ENCODE peak calls at places on chromosomes 13 and 19, in nine cellular contexts. C is mesenchymal stem cell; M is hepatocyte; Y is CD4-positive, CD25-positive, alpha-beta regulatory T cell; P is heart left ventricle; B is pancreas; S is GM23338; H is stomach; N is A549. E is an unnamed sample.

GRCh38 chr19:39078436-39079200 is 5.5 kb upstream of the ACP7 start:
- DNase-seq in Y (no peak), S (no peak), H (no peak), N (peak; percentile 96), P (no peak), C (peak; percentile 85), B (no peak), M (no peak), E (no peak)

GRCh38 chr19:42965204-42965603 is 28.2 kb upstream of the PSG7 start:
- DNase-seq in C (no peak), P (no peak), B (no peak), M (no peak), Y (no peak), H (no peak), N (no peak), S (no peak), E (no peak)

GRCh38 chr13:95924389-95924994 is 128.7 kb downstream of the UGGT2 start:
- DNase-seq in B (no peak), S (peak; percentile 5), C (peak; percentile 84), P (no peak), N (peak; percentile 61), M (peak; percentile 47), H (no peak), Y (no peak), E (peak; percentile 57)

GRCh38 chr19:27971869-27972268 is 1241.1 kb downstream of the UQCRFS1 start:
- DNase-seq in Y (no peak), C (no peak), N (no peak), B (no peak), H (no peak), P (no peak), S (no peak), M (no peak), E (no peak)

GRCh38 chr13:35979378-35979911 is 151.7 kb downstream of the DCLK1 start:
- DNase-seq in N (no peak), C (peak; percentile 11), H (peak; percentile 37), S (no peak), M (peak; percentile 25), P (peak; percentile 60), B (peak; percentile 36), Y (no peak), E (no peak)

GRCh38 chr19:37361994-37362393 is 8.9 kb upstream of the ZNF527 start:
- DNase-seq in Y (no peak), S (no peak), B (no peak), N (no peak), M (no peak), P (no peak), C (peak; percentile 11), H (no peak), E (no peak)

GRCh38 chr19:13929340-13929739 is 8.9 kb downstream of the PODNL1 start:
- DNase-seq in B (no peak), C (no peak), Y (no peak), H (no peak), P (no peak), M (no peak), S (no peak), N (no peak), E (no peak)

GRCh38 chr19:41323430-41324125 is 13.6 kb downstream of the CCDC97 start:
- DNase-seq in C (peak; percentile 100), N (peak; percentile 87), P (peak; percentile 68), Y (no peak), M (peak; percentile 88), S (peak; percentile 37), H (peak; percentile 60), B (no peak), E (peak; percentile 93)

GRCh38 chr19:40813182-40813581 is 14.2 kb downstream of the EGLN2 start:
- DNase-seq in M (no peak), N (no peak), H (no peak), S (no peak), C (no peak), P (no peak), B (no peak), Y (no peak), E (no peak)

GRCh38 chr19:6204866-6205723 is 69.6 kb downstream of the ACSBG2 start:
- DNase-seq in S (no peak), C (no peak), N (no peak), M (no peak), Y (no peak), H (no peak), B (no peak), P (no peak), E (peak; percentile 40)

GRCh38 chr19:13629687-13630357 is 123.5 kb upstream of the CACNA1A start:
- DNase-seq in N (no peak), Y (no peak), P (no peak), S (no peak), C (no peak), M (no peak), B (no peak), H (no peak), E (no peak)

GRCh38 chr19:6769006-6769637 is 1.9 kb upstream of the SH2D3A start:
- DNase-seq in P (no peak), Y (peak; percentile 30), N (peak; percentile 46), M (no peak), C (peak; percentile 28), S (peak; percentile 74), H (no peak), B (no peak), E (peak; percentile 74)

GRCh38 chr19:8224394-8225145 is 15.4 kb downstream of the CERS4 start:
- DNase-seq in P (peak; percentile 35), M (no peak), Y (no peak), N (peak; percentile 30), C (no peak), S (no peak), B (no peak), H (no peak), E (no peak)

DNA sequence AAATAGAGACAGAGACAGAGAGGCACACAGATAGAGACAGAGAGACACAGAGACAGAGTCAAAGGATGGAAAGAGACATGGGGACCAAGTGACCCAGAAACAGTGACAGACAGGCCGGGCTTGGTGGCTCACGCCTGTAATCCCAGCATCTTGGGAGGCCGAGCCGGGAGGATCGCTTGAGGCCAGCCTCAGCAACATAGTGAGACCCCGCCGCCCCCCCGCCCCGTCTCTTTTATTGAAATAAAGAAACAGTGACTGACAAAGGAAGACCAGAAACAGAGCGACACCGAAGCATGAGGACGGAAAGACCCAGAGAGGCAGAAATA is 848 bp upstream of the NECTIN2 start:
- DNase-seq in S (no peak), C (no peak), P (no peak), Y (no peak), H (no peak), M (no peak), B (no peak), N (no peak), E (no peak)
- H3K27ac ChIP-seq in S (peak overlapping the region; percentile 95), C (no peak overlapping the region), P (peak overlapping the region; percentile 89), Y (no peak overlapping the region), H (peak overlapping the region; percentile 99), M (peak overlapping the region; percentile 74), B (no peak overlapping the region), N (peak overlapping the region; percentile 95), E (no peak overlapping the region)

GRCh38 chr13:80400834-80401450 is 60.0 kb upstream of the SPRY2 start:
- DNase-seq in Y (no peak), C (no peak), P (no peak), S (no peak), H (no peak), N (no peak), M (no peak), B (no peak), E (no peak)

GRCh38 chr13:80400164-80400767 is 59.3 kb upstream of the SPRY2 start:
- DNase-seq in H (no peak), M (peak; percentile 10), P (no peak), N (no peak), S (no peak), Y (no peak), B (no peak), C (no peak), E (no peak)

DNA sequence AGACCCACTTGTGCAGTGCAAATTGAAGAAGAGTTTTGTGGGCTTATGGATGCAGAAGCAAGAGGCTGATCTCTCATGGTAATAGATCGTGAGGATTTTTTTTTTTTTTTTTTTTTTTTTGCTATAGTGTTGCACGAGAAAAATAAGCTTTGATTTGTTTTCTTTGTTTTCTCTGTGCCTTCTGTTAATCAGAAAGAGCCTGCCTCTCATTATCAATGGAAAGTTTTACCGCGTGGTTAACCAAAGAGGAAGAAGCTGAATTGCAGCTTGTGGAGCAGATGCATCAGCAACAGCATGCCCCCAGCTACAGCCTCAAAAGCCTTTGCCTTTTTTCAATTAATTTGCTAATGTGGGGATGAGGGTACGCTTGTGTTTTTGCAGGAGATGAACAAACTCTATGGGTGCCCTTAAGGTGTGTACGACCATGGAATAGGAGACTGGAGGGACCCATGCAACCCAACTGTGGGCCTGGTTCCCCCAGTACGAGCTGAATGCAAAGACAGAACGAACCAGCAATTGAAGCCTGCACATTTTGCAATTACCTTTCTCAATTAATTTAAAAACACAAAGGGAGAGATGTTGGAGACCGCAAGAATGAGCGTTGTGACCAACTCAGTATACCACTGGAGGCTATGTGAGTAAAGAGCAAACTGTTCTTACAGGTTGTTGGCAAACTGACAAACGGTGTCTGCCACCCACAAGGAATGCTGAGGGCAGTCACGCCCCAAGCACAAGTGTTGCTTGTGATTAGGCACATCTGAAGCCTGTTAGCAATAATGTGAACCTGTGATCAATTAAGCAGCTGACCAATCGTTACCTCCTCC is 58.6 kb upstream of the SPRY2 start:
- DNase-seq in P (no peak), M (peak; percentile 11), N (no peak), B (peak; percentile 13), C (no peak), H (peak; percentile 76), S (no peak), Y (no peak), E (no peak)
- H3K27ac ChIP-seq in P (no peak overlapping the region), M (no peak overlapping the region), N (no peak overlapping the region), B (no peak overlapping the region), C (no peak overlapping the region), H (peak overlapping the region; percentile 67), S (no peak overlapping the region), Y (no peak overlapping the region), E (no peak overlapping the region)

GRCh38 chr19:55158423-55158822 is 891 bp upstream of the TNNI3 start:
- DNase-seq in H (no peak), B (no peak), C (no peak), Y (no peak), P (no peak), N (no peak), S (no peak), M (no peak), E (no peak)

GRCh38 chr19:55158848-55159793 is 1.6 kb upstream of the TNNI3 start:
- DNase-seq in B (no peak), H (no peak), N (peak; percentile 47), P (peak; percentile 85), C (no peak), S (no peak), Y (no peak), M (no peak), E (peak; percentile 80)

GRCh38 chr19:55161571-55162322 is 4.2 kb upstream of the TNNI3 start:
- DNase-seq in Y (no peak), B (no peak), C (no peak), H (no peak), M (no peak), P (no peak), N (no peak), S (peak; percentile 70), E (peak; percentile 65)

GRCh38 chr19:55160128-55160985 is 2.8 kb upstream of the TNNI3 start:
- DNase-seq in M (peak; percentile 95), P (peak; percentile 86), Y (peak; percentile 85), N (peak; percentile 95), H (peak; percentile 93), C (peak; percentile 80), S (peak; percentile 100), B (peak; percentile 87), E (peak; percentile 99)

GRCh38 chr19:55160986-55161365 is 3.4 kb upstream of the TNNI3 start:
- DNase-seq in M (no peak), N (no peak), P (no peak), S (no peak), H (no peak), Y (no peak), B (no peak), C (no peak), E (no peak)
- H3K27ac ChIP-seq in M (no peak overlapping the region), N (peak overlapping the region; percentile 11), P (no peak overlapping the region), S (no peak overlapping the region), H (no peak overlapping the region), Y (no peak overlapping the region), B (no peak overlapping the region), C (no peak overlapping the region), E (no peak overlapping the region)

GRCh38 chr19:10118960-10119359 is 739 bp downstream of the EIF3G start:
- DNase-seq in P (no peak), B (no peak), H (no peak), S (peak; percentile 34), M (no peak), Y (no peak), N (no peak), C (peak; percentile 23), E (no peak)
- H3K27ac ChIP-seq in P (peak overlapping the region; percentile 89), B (no peak overlapping the region), H (peak overlapping the region; percentile 84), S (no peak overlapping the region), M (peak overlapping the region; percentile 54), Y (peak overlapping the region; percentile 70), N (peak overlapping the region; percentile 92), C (peak overlapping the region; percentile 90), E (no peak overlapping the region)

E was measured in endodermal cell.